ENCODE peak calls at places on chromosome 13, in seven cellular contexts. N is astrocyte of the spinal cord, K is astrocyte, H is fibroblast of lung, Q is foreskin fibroblast, X is fibroblast of mammary gland, B is psoas muscle. E is an unnamed sample.
A peak's percentile ranks its signal among the peaks of the same experiment; 100 is the strongest.

GRCh38 chr13:41244555-41244954 is 18.8 kb downstream of the MTRF1 start:
- DNase-seq in N (no peak), K (no peak), H (peak; percentile 19), Q (peak; percentile 22), X (no peak), B (peak; percentile 66), E (peak; percentile 53)

GRCh38 chr13:109776575-109776974 is 9.8 kb downstream of the IRS2 start:
- DNase-seq in N (peak; percentile 18), K (no peak), H (no peak), Q (no peak), X (no peak), B (no peak), E (no peak)

GRCh38 chr13:73715114-73715909 is 418.9 kb downstream of the KLF12 start:
- DNase-seq in N (no peak), K (no peak), H (no peak), Q (no peak), X (no peak), B (no peak), E (no peak)

GRCh38 chr13:107351305-107351704 is 783.4 kb upstream of the ARGLU1 start:
- DNase-seq in N (no peak), K (peak; percentile 31), H (peak; percentile 19), Q (no peak), X (no peak), B (no peak), E (peak; percentile 88)

GRCh38 chr13:44197791-44198770 is 175.5 kb upstream of the SERP2 start:
- DNase-seq in N (peak; percentile 33), K (peak; percentile 48), H (peak; percentile 43), Q (no peak), X (no peak), B (no peak), E (peak; percentile 48)

GRCh38 chr13:25453966-25454365 is 82.2 kb downstream of the ATP8A2 start:
- DNase-seq in N (no peak), K (no peak), H (no peak), Q (no peak), X (no peak), B (no peak), E (no peak)

GRCh38 chr13:52067237-52067636 is 42.7 kb downstream of the UTP14C start:
- DNase-seq in N (peak; percentile 8), K (no peak), H (peak; percentile 7), Q (no peak), X (peak; percentile 10), B (no peak), E (peak; percentile 28)

GRCh38 chr13:52845334-52845761 is 3.1 kb downstream of the PCDH8 start:
- DNase-seq in N (no peak), K (no peak), H (no peak), Q (no peak), X (no peak), B (no peak), E (no peak)

GRCh38 chr13:100130092-100130491 is 41.2 kb downstream of the PCCA start:
- DNase-seq in N (peak; percentile 17), K (peak; percentile 46), H (no peak), Q (peak; percentile 8), X (peak; percentile 29), B (no peak), E (no peak)

GRCh38 chr13:99605417-99606321 is 104.4 kb downstream of the TM9SF2 start:
- DNase-seq in N (no peak), K (peak; percentile 2), H (no peak), Q (no peak), X (peak; percentile 14), B (peak; percentile 74), E (no peak)

GRCh38 chr13:38775085-38775484 is 88.2 kb downstream of the FREM2 start:
- DNase-seq in N (no peak), K (no peak), H (no peak), Q (no peak), X (no peak), B (no peak), E (no peak)

GRCh38 chr13:96089749-96090239 is at the start of gene HS6ST3:
- DNase-seq in N (peak; percentile 8), K (no peak), H (no peak), Q (peak; percentile 5), X (no peak), B (peak; percentile 57), E (peak; percentile 10)

GRCh38 chr13:77853701-77854100 is 64.9 kb downstream of the EDNRB start:
- DNase-seq in N (no peak), K (no peak), H (no peak), Q (no peak), X (no peak), B (no peak), E (no peak)

GRCh38 chr13:104984296-104984818 is 1551.1 kb downstream of the EFNB2 start:
- DNase-seq in N (peak; percentile 88), K (peak; percentile 71), H (peak; percentile 72), Q (peak; percentile 15), X (no peak), B (no peak), E (peak; percentile 87)

GRCh38 chr13:80828759-80829158 is 487.8 kb upstream of the SPRY2 start:
- DNase-seq in N (no peak), K (no peak), H (peak; percentile 21), Q (no peak), X (no peak), B (no peak), E (no peak)

GRCh38 chr13:100809856-100810255 is 135.3 kb upstream of the TMTC4 start:
- DNase-seq in N (no peak), K (no peak), H (no peak), Q (no peak), X (no peak), B (no peak), E (no peak)

DNA sequence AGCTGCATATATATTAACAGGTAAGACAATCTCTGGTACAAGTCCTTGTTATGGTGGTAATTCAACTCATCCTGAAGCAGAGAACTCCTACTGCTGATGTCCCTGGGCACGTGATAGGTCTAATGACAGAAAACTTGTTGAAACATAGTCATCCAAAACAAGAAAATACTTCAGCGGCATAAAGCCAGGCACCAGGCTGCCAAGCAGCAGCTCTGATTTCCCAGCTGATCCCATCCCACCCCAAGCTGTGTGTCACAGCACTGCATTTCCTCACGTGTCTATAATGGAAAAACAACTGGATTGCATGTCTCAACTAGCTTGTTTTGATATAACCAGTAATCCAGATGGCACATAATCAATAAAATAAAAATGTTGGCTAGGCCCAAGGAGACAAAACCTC is 64.8 kb downstream of the MIPEP start:
- DNase-seq in N (no peak), K (no peak), H (no peak), Q (no peak), X (peak; percentile 7), B (no peak), E (no peak)
- H3K4me3 ChIP-seq in N (no peak overlapping the region), K (no peak overlapping the region), H (no peak overlapping the region), Q (no peak overlapping the region), X (no peak overlapping the region), B (no peak overlapping the region), E (no peak overlapping the region)

GRCh38 chr13:40069173-40070044 is 413.9 kb downstream of the COG6 start:
- DNase-seq in N (peak; percentile 63), K (peak; percentile 37), H (peak; percentile 81), Q (peak; percentile 50), X (peak; percentile 83), B (peak; percentile 86), E (peak; percentile 90)

GRCh38 chr13:40070357-40070756 is 414.9 kb downstream of the COG6 start:
- DNase-seq in N (no peak), K (no peak), H (no peak), Q (no peak), X (no peak), B (no peak), E (no peak)

GRCh38 chr13:40076765-40077362 is 421.4 kb downstream of the COG6 start:
- DNase-seq in N (no peak), K (no peak), H (no peak), Q (no peak), X (no peak), B (no peak), E (no peak)

GRCh38 chr13:40074338-40074737 is 418.9 kb downstream of the COG6 start:
- DNase-seq in N (no peak), K (peak; percentile 77), H (peak; percentile 31), Q (no peak), X (peak; percentile 69), B (no peak), E (peak; percentile 50)

DNA sequence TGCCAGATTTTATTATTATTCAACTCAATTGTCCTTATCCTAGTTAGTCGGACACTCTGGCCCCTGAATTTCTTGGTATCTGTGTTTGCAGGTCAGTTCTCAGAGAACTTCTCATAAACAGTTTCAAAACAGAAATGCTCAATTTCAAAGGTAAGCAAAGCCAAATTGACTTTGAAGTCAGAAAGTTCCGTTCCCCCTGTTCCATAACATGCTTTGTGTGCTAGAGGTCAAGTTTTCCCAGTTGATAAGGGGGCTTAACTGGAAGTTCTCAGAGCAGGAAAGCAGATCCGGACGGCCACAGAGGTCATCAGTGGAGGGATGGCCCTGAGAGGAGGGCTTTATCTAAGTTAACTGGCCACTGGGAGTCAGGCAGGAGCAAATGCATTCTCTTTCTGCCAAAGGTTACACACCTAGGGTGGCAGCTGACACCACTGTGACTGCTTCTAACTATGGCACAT is 417.2 kb downstream of the COG6 start:
- DNase-seq in N (no peak), K (no peak), H (no peak), Q (no peak), X (no peak), B (no peak), E (no peak)
- TF ChIP-seq CTCF in N (no peak), K (no peak), H (no peak), Q (no peak), X (no peak), B (no peak), E (no peak)

DNA sequence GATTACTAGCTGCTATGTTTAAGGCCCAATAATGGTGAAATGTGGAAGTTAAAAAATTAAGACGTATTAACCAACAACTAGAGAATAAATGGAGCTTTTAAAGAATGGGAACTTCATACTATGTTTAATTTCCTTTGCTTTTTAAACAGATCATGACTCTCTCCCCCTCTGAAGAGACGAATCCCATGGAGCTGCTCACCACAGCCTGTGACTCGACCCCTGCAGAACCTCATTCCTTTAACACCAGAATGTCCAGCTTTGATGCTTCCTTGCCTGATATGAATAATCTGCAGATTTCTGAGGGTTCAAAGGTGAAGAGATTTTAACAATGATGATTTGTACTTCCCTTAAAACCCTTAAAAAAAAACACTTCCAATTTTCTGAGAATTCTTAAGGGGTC is 53.0 kb downstream of the ZAR1L start:
- DNase-seq in N (peak; percentile 17), K (peak; percentile 27), H (no peak), Q (no peak), X (peak; percentile 30), B (no peak), E (no peak)
- H3K4me3 ChIP-seq in N (no peak overlapping the region), K (no peak overlapping the region), H (no peak overlapping the region), Q (no peak overlapping the region), X (no peak overlapping the region), B (peak overlapping the region; percentile 23), E (no peak overlapping the region)

GRCh38 chr13:81929988-81930387 is 1589.1 kb upstream of the SPRY2 start:
- DNase-seq in N (peak; percentile 26), K (no peak), H (peak; percentile 14), Q (no peak), X (peak; percentile 8), B (no peak), E (peak; percentile 71)

GRCh38 chr13:81927347-81927746 is 1586.4 kb upstream of the SPRY2 start:
- DNase-seq in N (no peak), K (no peak), H (no peak), Q (no peak), X (no peak), B (no peak), E (peak; percentile 37)
- TF ChIP-seq CTCF in N (peak; percentile 7), K (no peak), H (no peak), Q (no peak), X (no peak), B (no peak), E (peak; percentile 49)